ENCODE peak calls at places on chromosome 18, in eight cellular contexts. W is tibial artery; B is activated T-cell treated with anti-CD3 and anti-CD28 coated beads for 24 hours; U is HS-5; D is CD8-positive, alpha-beta T cell; L is B cell; C is CD4-positive, alpha-beta T cell; K is progenitor cell of endocrine pancreas. O is an unnamed sample.

GRCh38 chr18:67428148-67428547 is 88.4 kb downstream of the DSEL start:
- DNase-seq in W (no peak), B (no peak), U (no peak), D (no peak), L (no peak), C (no peak), K (no peak), O (peak; percentile 43)

GRCh38 chr18:51273435-51273834 is 76.0 kb upstream of the MEX3C start:
- DNase-seq in W (no peak), B (no peak), U (no peak), D (no peak), L (no peak), C (no peak), K (no peak), O (no peak)

GRCh38 chr18:63850010-63850409 is 37.5 kb upstream of the SERPINB2 start:
- DNase-seq in W (no peak), B (no peak), U (no peak), D (no peak), L (no peak), C (no peak), K (no peak), O (peak; percentile 49)

GRCh38 chr18:6367208-6367607 is 47.5 kb downstream of the L3MBTL4 start:
- DNase-seq in W (no peak), B (no peak), U (no peak), D (no peak), L (no peak), C (no peak), K (no peak), O (no peak)

GRCh38 chr18:54223568-54224241 is 764 bp downstream of the MBD2 start:
- DNase-seq in W (no peak), B (peak; percentile 55), U (peak; percentile 67), D (no peak), L (peak; percentile 72), C (peak; percentile 22), K (no peak), O (peak; percentile 88)

GRCh38 chr18:74806073-74806472 is 208.4 kb downstream of the ZNF407 start:
- DNase-seq in W (no peak), B (no peak), U (no peak), D (no peak), L (no peak), C (no peak), K (no peak), O (no peak)

GRCh38 chr18:52339891-52340371 is at the start of gene DCC:
- DNase-seq in W (no peak), B (no peak), U (no peak), D (no peak), L (no peak), C (no peak), K (peak; percentile 47), O (no peak)

GRCh38 chr18:31041346-31042067 is 1.0 kb downstream of the DSC3 start:
- DNase-seq in W (no peak), B (no peak), U (no peak), D (no peak), L (no peak), C (no peak), K (peak; percentile 11), O (no peak)

GRCh38 chr18:5029622-5030021 is 167.4 kb downstream of the AKAIN1 start:
- DNase-seq in W (no peak), B (no peak), U (no peak), D (no peak), L (no peak), C (no peak), K (no peak), O (no peak)

GRCh38 chr18:39350916-39351315 is 1785.3 kb upstream of the CELF4 start:
- DNase-seq in W (no peak), B (no peak), U (no peak), D (no peak), L (no peak), C (no peak), K (no peak), O (no peak)

GRCh38 chr18:76982038-76982437 is 150.5 kb downstream of the MBP start:
- DNase-seq in W (no peak), B (no peak), U (no peak), D (peak; percentile 36), L (no peak), C (no peak), K (no peak), O (no peak)

GRCh38 chr18:77146249-77147080 is 13.9 kb upstream of the MBP start:
- DNase-seq in W (no peak), B (no peak), U (no peak), D (no peak), L (no peak), C (no peak), K (no peak), O (no peak)

GRCh38 chr18:59929621-59930295 is 30.0 kb downstream of the PMAIP1 start:
- DNase-seq in W (no peak), B (no peak), U (no peak), D (no peak), L (no peak), C (no peak), K (no peak), O (no peak)

GRCh38 chr18:23938046-23938756 is 76.4 kb upstream of the TTC39C start:
- DNase-seq in W (no peak), B (no peak), U (no peak), D (peak; percentile 55), L (no peak), C (no peak), K (no peak), O (no peak)

GRCh38 chr18:59691046-59691395 is 6.2 kb downstream of the CCBE1 start:
- DNase-seq in W (no peak), B (no peak), U (no peak), D (no peak), L (no peak), C (no peak), K (no peak), O (peak; percentile 95)

GRCh38 chr18:6626457-6626856 is 103.1 kb upstream of the ARHGAP28 start:
- DNase-seq in W (no peak), B (no peak), U (no peak), D (no peak), L (no peak), C (no peak), K (no peak), O (no peak)

GRCh38 chr18:75131455-75132000 is 77.4 kb downstream of the PTGR3 start:
- DNase-seq in W (peak; percentile 43), B (no peak), U (no peak), D (peak; percentile 37), L (no peak), C (no peak), K (no peak), O (no peak)

GRCh38 chr18:72180689-72181088 is 363.5 kb downstream of the CBLN2 start:
- DNase-seq in W (no peak), B (no peak), U (no peak), D (no peak), L (no peak), C (no peak), K (no peak), O (no peak)

GRCh38 chr18:70221156-70221910 is 15.8 kb upstream of the RTTN start:
- DNase-seq in W (no peak), B (no peak), U (no peak), D (no peak), L (no peak), C (no peak), K (no peak), O (no peak)

GRCh38 chr18:63832470-63832869 is 55.0 kb upstream of the SERPINB2 start:
- DNase-seq in W (no peak), B (no peak), U (peak; percentile 82), D (no peak), L (no peak), C (no peak), K (no peak), O (peak; percentile 93)

GRCh38 chr18:543447-543846 is 36.7 kb upstream of the CETN1 start:
- DNase-seq in W (no peak), B (no peak), U (no peak), D (no peak), L (no peak), C (no peak), K (no peak), O (no peak)

O was measured in HCEC 1CT.